ENCODE peak calls at places on chromosomes 12 and 14, in nine cellular contexts. U is cardiac fibroblast; M is CD14-positive monocyte; Q is astrocyte of the cerebellum; C is RWPE1; L is CD4-positive, alpha-beta T cell; O is CD8-positive, alpha-beta T cell; G is GM23338; J is neural crest cell. H is an unnamed sample.

GRCh38 chr14:96925422-96925821 is 128.2 kb downstream of the VRK1 start:
- DNase-seq in O (no peak), L (no peak), J (no peak), U (no peak), Q (no peak), C (no peak), M (no peak), G (no peak), H (no peak)

GRCh38 chr12:9064815-9065606 is 50.7 kb downstream of the A2M start:
- DNase-seq in M (no peak), O (no peak), J (peak; percentile 8), Q (no peak), C (peak; percentile 79), G (peak; percentile 89), U (peak; percentile 56), L (no peak), H (no peak)

GRCh38 chr12:111841750-111842555 is at the start of gene MAPKAPK5:
- DNase-seq in M (peak; percentile 89), U (peak; percentile 96), J (peak; percentile 97), G (peak; percentile 96), C (peak; percentile 98), Q (peak; percentile 86), L (peak; percentile 96), O (peak; percentile 96), H (peak; percentile 99)

GRCh38 chr12:132329739-132330548 is 555 bp upstream of the GALNT9 start:
- DNase-seq in U (no peak), G (peak; percentile 32), L (no peak), M (no peak), J (no peak), O (no peak), Q (no peak), C (no peak), H (no peak)

GRCh38 chr12:58877243-58877743 is 43.0 kb downstream of the LRIG3 start:
- DNase-seq in U (peak; percentile 24), M (no peak), J (no peak), Q (peak; percentile 98), C (peak; percentile 84), L (no peak), G (no peak), O (no peak), H (no peak)

GRCh38 chr12:88597361-88597760 is 17.1 kb upstream of the KITLG start:
- DNase-seq in C (no peak), G (no peak), Q (no peak), J (no peak), O (no peak), M (no peak), L (no peak), U (no peak), H (no peak)

GRCh38 chr12:128509170-128509569 is 242.2 kb downstream of the TMEM132C start:
- DNase-seq in G (no peak), U (no peak), M (no peak), O (no peak), C (no peak), Q (no peak), J (no peak), L (no peak), H (no peak)

GRCh38 chr14:32472512-32473472 is 143.7 kb downstream of the AKAP6 start:
- DNase-seq in U (peak; percentile 77), G (peak; percentile 67), L (no peak), J (no peak), C (peak; percentile 49), M (no peak), Q (peak; percentile 47), O (no peak), H (no peak)

GRCh38 chr12:58896278-58896677 is 24.0 kb downstream of the LRIG3 start:
- DNase-seq in U (no peak), M (no peak), O (no peak), L (no peak), J (no peak), C (no peak), Q (no peak), G (no peak), H (no peak)

GRCh38 chr14:77682158-77682553 is 25.7 kb downstream of the ALKBH1 start:
- DNase-seq in O (no peak), Q (peak; percentile 34), L (no peak), M (no peak), J (no peak), U (no peak), C (peak; percentile 13), G (no peak), H (no peak)

GRCh38 chr12:98053202-98053601 is 462.2 kb upstream of the TMPO start:
- DNase-seq in J (no peak), Q (no peak), M (no peak), L (no peak), O (no peak), U (no peak), G (no peak), C (no peak), H (no peak)

GRCh38 chr12:80598004-80598606 is 109.3 kb upstream of the MYF6 start:
- DNase-seq in J (no peak), C (peak; percentile 52), L (no peak), G (peak; percentile 59), U (peak; percentile 81), M (no peak), Q (peak; percentile 64), O (no peak), H (no peak)

GRCh38 chr12:25433581-25434325 is 119.3 kb downstream of the LMNTD1 start:
- DNase-seq in Q (peak; percentile 40), G (no peak), C (peak; percentile 29), J (no peak), U (peak; percentile 22), M (no peak), L (no peak), O (no peak), H (no peak)

GRCh38 chr12:93699271-93700141 is 22.3 kb downstream of the CRADD start:
- DNase-seq in U (peak; percentile 42), Q (peak; percentile 68), O (no peak), J (no peak), M (no peak), L (no peak), C (no peak), G (peak; percentile 68), H (no peak)

GRCh38 chr12:31506907-31507306 is 84.0 kb downstream of the DENND5B start:
- DNase-seq in Q (no peak), U (peak; percentile 55), C (no peak), G (peak; percentile 89), M (no peak), J (no peak), L (no peak), O (no peak), H (no peak)

GRCh38 chr14:27995688-27996087 is 770.9 kb upstream of the FOXG1 start:
- DNase-seq in L (no peak), U (no peak), O (no peak), G (peak; percentile 4), C (no peak), J (no peak), Q (no peak), M (no peak), H (no peak)

GRCh38 chr12:40314927-40315326 is 90.1 kb downstream of the LRRK2 start:
- DNase-seq in O (no peak), L (no peak), Q (no peak), M (no peak), U (no peak), J (no peak), C (no peak), G (no peak), H (no peak)

GRCh38 chr14:31864937-31865855 is 211.9 kb upstream of the ARHGAP5 start:
- DNase-seq in G (no peak), C (peak; percentile 48), Q (no peak), O (no peak), M (no peak), U (no peak), J (no peak), L (no peak), H (no peak)

GRCh38 chr14:67172520-67172919 is 16.7 kb upstream of the GARIN2 start:
- DNase-seq in L (no peak), J (no peak), C (no peak), U (no peak), G (no peak), O (no peak), Q (no peak), M (no peak), H (no peak)

DNA sequence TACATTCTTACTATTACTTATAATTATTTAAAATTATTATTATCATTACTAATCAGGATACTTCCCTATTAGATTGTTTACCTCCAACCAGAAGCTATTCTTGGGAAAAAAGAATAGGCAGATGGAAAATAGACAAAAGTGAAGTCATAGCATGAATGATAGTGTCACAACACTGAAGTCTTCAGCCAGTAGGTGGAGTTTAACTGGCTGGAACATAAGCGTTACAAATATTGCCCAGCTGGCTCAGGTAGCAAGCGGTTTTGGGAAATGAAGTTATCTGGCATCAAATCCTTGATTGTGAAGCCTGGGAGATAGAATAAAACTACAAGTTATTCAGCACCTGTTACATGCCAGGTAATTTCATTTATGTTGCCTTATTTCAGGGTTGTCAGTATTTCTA is 762.9 kb downstream of the C12orf50 start:
- DNase-seq in M (no peak), L (no peak), O (no peak), U (no peak), J (no peak), Q (no peak), C (no peak), G (peak; percentile 40), H (no peak)
- TF ChIP-seq CTCF in M (no peak), L (no peak), O (no peak), U (no peak), J (peak; percentile 30), Q (peak; percentile 11), C (no peak), G (peak; percentile 49), H (no peak)

DNA sequence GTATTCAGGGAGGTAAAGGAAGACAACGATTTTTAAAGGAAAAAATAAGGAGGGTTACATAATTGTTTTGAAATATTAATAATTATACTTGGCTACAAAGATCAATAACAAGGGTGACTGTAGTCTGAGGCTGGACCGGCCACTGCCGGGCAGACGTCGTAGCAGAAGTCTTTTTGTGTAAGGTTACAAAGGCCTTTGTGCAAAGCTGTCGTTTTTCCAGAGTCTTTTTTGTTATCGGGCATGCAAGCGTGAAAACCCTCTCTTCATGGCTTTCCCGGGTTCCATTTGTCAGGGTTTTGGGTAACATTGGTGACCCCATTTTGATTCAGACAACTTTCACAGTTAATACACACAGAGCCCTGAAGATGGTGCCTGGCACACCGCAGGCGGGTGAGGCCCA is 31.4 kb downstream of the RILPL1 start:
- DNase-seq in J (no peak), L (no peak), U (no peak), M (no peak), G (no peak), O (no peak), C (no peak), Q (no peak), H (no peak)
- TF ChIP-seq CTCF in J (no peak), L (no peak), U (no peak), M (no peak), G (no peak), O (no peak), C (no peak), Q (no peak), H (no peak)

DNA sequence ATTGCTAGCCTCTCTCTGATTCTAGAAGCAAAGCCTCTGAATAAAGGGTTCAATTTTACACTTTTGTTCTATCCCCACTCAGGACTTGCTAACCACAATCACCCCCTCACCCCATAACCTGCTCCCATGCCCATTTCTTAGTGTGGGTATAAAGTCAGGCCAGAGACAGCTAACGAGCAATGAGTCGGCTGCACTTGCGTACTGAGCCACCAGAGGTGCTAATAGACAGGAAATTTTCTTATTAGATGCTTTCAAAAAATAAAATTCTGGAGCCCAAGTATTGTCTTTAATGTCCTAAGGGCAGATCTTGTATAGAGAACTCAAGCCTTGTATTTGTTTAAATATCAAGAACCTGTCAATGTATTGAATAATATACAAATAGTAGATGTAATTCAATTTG is 256.9 kb downstream of the SYT1 start:
- DNase-seq in Q (no peak), M (no peak), U (peak; percentile 2), C (peak; percentile 16), O (no peak), G (peak; percentile 53), L (no peak), J (no peak), H (no peak)
- TF ChIP-seq CTCF in Q (no peak), M (no peak), U (peak; percentile 32), C (no peak), O (no peak), G (peak; percentile 57), L (no peak), J (peak; percentile 48), H (no peak)

GRCh38 chr12:116066381-116067230 is 210.9 kb downstream of the MED13L start:
- DNase-seq in L (peak; percentile 51), J (peak; percentile 35), G (peak; percentile 64), Q (no peak), M (peak; percentile 53), C (peak; percentile 32), U (peak; percentile 57), O (peak; percentile 8), H (peak; percentile 42)
- TF ChIP-seq CTCF in L (peak; percentile 90), J (peak; percentile 91), G (peak; percentile 78), Q (peak; percentile 92), M (peak; percentile 92), C (peak; percentile 72), U (peak; percentile 88), O (peak; percentile 83), H (peak; percentile 95)

H was measured in natural killer cell.